ENCODE peak calls at places on chromosomes 16 and 17, in nine cellular contexts. A is non-pigmented ciliary epithelial cell, Z is cardiac muscle cell, C is caudate nucleus, U is omental fat pad, O is AG09309, V is sigmoid colon, H is GM23248, E is AG10803. P is an unnamed sample.

GRCh38 chr17:7042507-7043194 is 1.2 kb downstream of the SLC16A11 start:
- DNase-seq in A (no peak), V (no peak), U (no peak), Z (peak; percentile 30), C (no peak), O (no peak), E (no peak), H (no peak), P (no peak)

GRCh38 chr17:29140051-29140582 is 40.1 kb downstream of the MYO18A start:
- DNase-seq in Z (peak; percentile 71), U (no peak), E (peak; percentile 63), O (no peak), V (peak; percentile 93), A (no peak), C (peak; percentile 72), H (peak; percentile 89), P (no peak)

GRCh38 chr17:79065105-79065670 is 9.4 kb upstream of the ENGASE start:
- DNase-seq in Z (peak; percentile 54), C (no peak), O (no peak), V (peak; percentile 63), E (peak; percentile 22), A (no peak), H (peak; percentile 57), U (no peak), P (no peak)

GRCh38 chr16:728131-728889 is 1.4 kb downstream of the HAGHL start:
- DNase-seq in H (peak; percentile 84), U (no peak), C (peak; percentile 69), O (no peak), V (peak; percentile 83), E (peak; percentile 72), A (no peak), Z (peak; percentile 82), P (no peak)

GRCh38 chr17:34852614-34853013 is 108.6 kb downstream of the CCT6B start:
- DNase-seq in A (no peak), E (no peak), C (no peak), Z (no peak), V (no peak), H (no peak), U (no peak), O (no peak), P (no peak)

GRCh38 chr17:49861150-49861884 is 13.4 kb upstream of the TAC4 start:
- DNase-seq in Z (peak; percentile 72), V (no peak), A (no peak), U (no peak), O (no peak), C (no peak), H (peak; percentile 60), E (peak; percentile 31), P (no peak)

GRCh38 chr17:69130627-69131293 is 10.9 kb downstream of the ABCA6 start:
- DNase-seq in H (no peak), O (no peak), E (no peak), C (no peak), V (no peak), Z (no peak), A (no peak), U (no peak), P (no peak)

GRCh38 chr17:5282639-5283217 is 644 bp downstream of the RABEP1 start:
- DNase-seq in U (no peak), E (no peak), O (no peak), A (no peak), C (peak; percentile 54), V (no peak), Z (peak; percentile 11), H (peak; percentile 54), P (no peak)

GRCh38 chr17:40025559-40025958 is 10.3 kb downstream of the CSF3 start:
- DNase-seq in C (no peak), U (no peak), A (no peak), E (no peak), V (no peak), O (no peak), H (no peak), Z (no peak), P (no peak)

GRCh38 chr17:63718981-63719380 is 19.1 kb upstream of the LIMD2 start:
- DNase-seq in E (no peak), O (no peak), U (no peak), H (no peak), Z (no peak), A (no peak), C (no peak), V (no peak), P (no peak)

GRCh38 chr16:84751947-84752346 is 52.1 kb downstream of the USP10 start:
- DNase-seq in Z (no peak), H (peak; percentile 42), V (no peak), U (no peak), A (no peak), O (peak; percentile 13), C (no peak), E (peak; percentile 35), P (no peak)

GRCh38 chr17:10278218-10278617 is 79.8 kb upstream of the GAS7 start:
- DNase-seq in E (no peak), H (no peak), U (no peak), O (no peak), C (no peak), V (no peak), A (no peak), Z (peak; percentile 32), P (no peak)

GRCh38 chr17:49637050-49637449 is 40.8 kb downstream of the SPOP start:
- DNase-seq in O (no peak), Z (peak; percentile 22), U (no peak), A (no peak), H (peak; percentile 33), V (no peak), C (no peak), E (no peak), P (no peak)

GRCh38 chr17:15910791-15911190 is 34.1 kb upstream of the ADORA2B start:
- DNase-seq in E (no peak), C (no peak), U (no peak), Z (no peak), V (no peak), H (peak; percentile 17), O (no peak), A (no peak), P (no peak)

GRCh38 chr16:13959626-13960025 is 39.7 kb downstream of the ERCC4 start:
- DNase-seq in O (no peak), C (no peak), Z (no peak), E (no peak), H (no peak), V (no peak), U (no peak), A (no peak), P (no peak)

GRCh38 chr16:81873843-81874752 is 95.0 kb downstream of the PLCG2 start:
- DNase-seq in Z (peak; percentile 50), E (peak; percentile 38), H (peak; percentile 68), V (no peak), A (peak; percentile 17), U (peak; percentile 52), O (no peak), C (no peak), P (no peak)

P was measured in AG04450.